ENCODE peak calls at places on chromosomes 4 and X, in five cellular contexts. A, L, W, T and M are unnamed samples. For H4K20me1, the result is how much of the 10 kb centered on the place peaks cover.

GRCh38 chrX:133151320-133151719 is 54.4 kb upstream of the USP26 start:
- DNase-seq in T (peak), W (no peak), L (no peak), A (no peak), M (no peak)

GRCh38 chr4:40916880-40917279 is 167.1 kb downstream of the NSUN7 start:
- DNase-seq in A (no peak), W (peak), L (no peak), T (no peak), M (peak)

GRCh38 chr4:7651461-7651921 is 216.8 kb upstream of the PSAPL1 start:
- DNase-seq in L (no peak), A (peak), T (peak), W (no peak), M (no peak)

GRCh38 chr4:39458505-39459300 is at the start of the genes LIAS and RPL9:
- DNase-seq in L (peak), T (peak), A (peak), W (peak), M (peak)

GRCh38 chr4:167233523-167234387 is 539 bp downstream of the SPOCK3 start:
- DNase-seq in T (peak), L (no peak), A (peak), W (peak), M (no peak)

GRCh38 chrX:109655802-109656201 is 30.8 kb upstream of the KCNE5 start:
- DNase-seq in A (no peak), L (no peak), W (no peak), T (no peak), M (no peak)

GRCh38 chrX:101957174-101957573 is 25.3 kb upstream of the ZMAT1 start:
- DNase-seq in T (no peak), A (no peak), L (no peak), W (no peak), M (no peak)

GRCh38 chrX:113929004-113929403 is 654.9 kb upstream of the HTR2C start:
- DNase-seq in T (peak), W (peak), L (no peak), A (peak), M (peak)

GRCh38 chr4:125736057-125736456 is 421.3 kb downstream of the FAT4 start:
- DNase-seq in T (no peak), L (no peak), A (peak), W (no peak), M (no peak)

GRCh38 chr4:55545133-55545532 is 1.6 kb downstream of the CLOCK start:
- DNase-seq in L (no peak), W (no peak), T (peak), A (peak), M (no peak)

GRCh38 chr4:7876096-7876993 is 63.3 kb downstream of the AFAP1 start:
- DNase-seq in T (peak), W (no peak), A (peak), L (no peak), M (no peak)

GRCh38 chr4:146123231-146123630 is 52.3 kb upstream of the LSM6 start:
- DNase-seq in L (no peak), T (no peak), A (no peak), W (no peak), M (no peak)

GRCh38 chr4:89379541-89380035 is 72.0 kb upstream of the GPRIN3 start:
- DNase-seq in W (no peak), T (no peak), A (no peak), L (no peak), M (no peak)

GRCh38 chr4:28443786-28444412 is 1583.3 kb downstream of the STIM2 start:
- DNase-seq in T (peak), W (no peak), L (no peak), A (no peak), M (no peak)

GRCh38 chr4:187209921-187210613 is 486.4 kb upstream of the FAT1 start:
- DNase-seq in L (no peak), A (peak), W (no peak), T (peak), M (no peak)

GRCh38 chrX:54087661-54088060 is 43.4 kb upstream of the PHF8 start:
- DNase-seq in T (no peak), A (no peak), W (no peak), L (no peak), M (no peak)

GRCh38 chr4:8009710-8010534 is 70.3 kb upstream of the AFAP1 start:
- DNase-seq in A (no peak), T (no peak), L (no peak), W (no peak), M (no peak)

GRCh38 chr4:64539234-64539849 is 130.1 kb upstream of the TECRL start:
- DNase-seq in L (peak), A (peak), W (no peak), T (peak), M (peak)

GRCh38 chr4:108172231-108172779 is 3.6 kb upstream of the LEF1 start:
- DNase-seq in L (no peak), W (peak), T (no peak), A (peak), M (peak)

GRCh38 chrX:11702965-11703631 is 37.4 kb upstream of the ARHGAP6 start:
- DNase-seq in T (no peak), W (no peak), A (no peak), L (no peak), M (no peak)

GRCh38 chr4:122914292-122914904 is 8.0 kb downstream of the NUDT6 start:
- DNase-seq in A (no peak), W (no peak), T (peak), L (peak), M (no peak)

GRCh38 chr4:48079972-48080391 is 54.1 kb downstream of the TXK start:
- DNase-seq in T (no peak), A (peak), L (no peak), W (no peak), M (no peak)

GRCh38 chrX:56795309-56795868 is 66.3 kb downstream of the NBDY start:
- DNase-seq in T (no peak), L (no peak), W (peak), A (no peak), M (no peak)

GRCh38 chr4:173835863-173836262 is 305.8 kb upstream of the HAND2 start:
- DNase-seq in L (no peak), T (peak), A (peak), W (no peak), M (no peak)

GRCh38 chr4:138053601-138054322 is 188.4 kb downstream of the SLC7A11 start:
- DNase-seq in W (no peak), A (peak), T (peak), L (no peak), M (no peak)

GRCh38 chr4:14711259-14711658 is 291.0 kb upstream of the CPEB2 start:
- DNase-seq in T (no peak), A (no peak), L (no peak), W (no peak), M (no peak)

GRCh38 chr4:119626420-119626819 is 2.2 kb downstream of the PDE5A start:
- DNase-seq in T (no peak), W (no peak), L (no peak), A (no peak), M (no peak)

GRCh38 chrX:19602866-19603620 is 87.7 kb upstream of the MAP3K15 start:
- DNase-seq in W (no peak), T (peak), L (no peak), A (peak), M (no peak)

GRCh38 chr4:173448557-173448918 is 49.6 kb upstream of the SCRG1 start:
- DNase-seq in L (no peak), T (no peak), A (peak), W (no peak), M (no peak)

GRCh38 chrX:154600962-154601374 is 16.0 kb downstream of the CTAG1A start:
- DNase-seq in L (no peak), T (peak), A (peak), W (no peak), M (no peak)

GRCh38 chr4:2059726-2060577 is 825 bp downstream of the NAT8L start:
- DNase-seq in L (no peak), T (no peak), A (no peak), W (no peak), M (no peak)
- TF ChIP-seq EZH2 in L (no peak), T (no peak), A (peak), W (peak), M (no peak)

GRCh38 chr4:153513596-153513995 is 47.4 kb downstream of the TMEM131L start:
- DNase-seq in T (no peak), A (no peak), L (no peak), W (no peak), M (no peak)
- H4K20me1 ChIP-seq in T (under half), A (under half), L (under half), W (under half), M (half or more)

GRCh38 chrX:41449138-41449537 is 2.0 kb downstream of the NYX start:
- DNase-seq in A (no peak), L (no peak), W (no peak), T (no peak), M (no peak)

GRCh38 chrX:41452565-41452964 is 5.4 kb downstream of the NYX start:
- DNase-seq in A (no peak), W (no peak), L (no peak), T (no peak), M (no peak)

GRCh38 chrX:41452972-41453371 is 5.8 kb downstream of the NYX start:
- DNase-seq in A (peak), L (no peak), W (no peak), T (no peak), M (no peak)

GRCh38 chrX:41447897-41448296 is 754 bp downstream of the NYX start:
- DNase-seq in L (no peak), W (no peak), T (no peak), A (no peak), M (no peak)

DNA sequence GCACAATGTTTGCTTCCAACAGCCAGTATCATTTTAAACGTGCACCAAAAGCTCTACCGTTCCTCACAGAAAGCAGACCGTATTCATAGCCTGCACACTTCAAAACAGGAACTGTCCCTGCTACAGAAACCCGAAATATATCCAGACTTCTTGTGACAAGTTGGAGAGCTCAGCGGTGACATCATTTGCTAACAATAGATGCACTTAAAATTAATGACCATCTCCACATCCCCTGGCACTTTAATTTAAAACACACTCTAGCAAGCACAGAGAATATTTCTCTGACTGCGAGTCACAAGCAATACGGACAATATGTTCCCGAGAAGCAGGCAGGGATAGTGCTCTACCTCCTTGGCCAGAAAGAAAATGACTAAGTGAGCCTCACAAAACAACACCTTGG is 2.5 kb downstream of the NYX start:
- DNase-seq in L (no peak), T (peak), A (peak), W (no peak), M (no peak)
- H3K4me3 ChIP-seq in L (no peak), T (no peak), A (peak), W (no peak), M (no peak)

DNA sequence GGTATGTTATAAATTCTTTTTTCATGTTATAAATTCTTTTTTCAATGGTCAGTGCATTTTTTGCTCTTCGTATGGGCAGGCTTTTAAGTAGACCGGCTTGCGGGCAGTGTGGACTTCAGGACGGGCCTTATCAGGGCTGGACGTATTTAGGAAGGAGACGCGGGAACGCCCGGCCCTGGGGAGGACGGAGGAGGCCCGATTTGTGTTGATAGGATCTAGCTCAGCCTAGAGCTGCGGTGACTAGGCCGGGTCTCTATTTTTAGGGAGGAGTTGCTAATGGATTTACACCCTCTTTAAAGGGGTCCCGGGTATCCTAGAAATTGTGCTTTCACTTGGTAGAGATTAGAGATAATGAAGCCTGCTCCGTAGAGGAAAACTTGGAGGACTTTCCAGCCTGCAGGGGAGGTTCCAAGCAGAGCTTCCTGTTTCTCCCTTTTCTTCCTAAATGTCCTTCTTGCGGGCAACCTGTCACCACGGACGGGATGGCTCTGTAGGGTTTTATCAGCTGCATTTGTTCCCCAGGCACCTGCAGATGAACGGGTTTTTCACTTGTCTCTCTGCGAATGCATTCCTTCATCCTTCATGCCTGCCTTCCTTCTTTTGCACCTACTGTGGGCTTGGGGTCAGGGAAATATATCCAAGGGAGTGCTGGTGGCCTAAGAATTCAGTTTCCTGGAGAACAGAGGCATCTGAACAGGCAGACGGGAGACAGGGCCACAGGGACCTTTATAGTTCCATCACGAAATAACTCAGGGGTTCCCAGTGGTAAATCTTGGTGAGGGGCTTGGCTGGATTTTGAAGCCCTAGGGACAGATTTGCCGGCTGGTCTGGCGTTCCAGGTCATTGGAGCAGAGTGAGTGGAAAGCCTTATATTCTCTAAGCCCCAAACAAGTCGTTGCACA is 1.4 kb downstream of the CD99 start:
- DNase-seq in T (no peak), A (peak), W (no peak), L (no peak), M (peak)
- TF ChIP-seq EZH2 in T (no peak), A (no peak), W (no peak), L (no peak), M (no peak)

DNA sequence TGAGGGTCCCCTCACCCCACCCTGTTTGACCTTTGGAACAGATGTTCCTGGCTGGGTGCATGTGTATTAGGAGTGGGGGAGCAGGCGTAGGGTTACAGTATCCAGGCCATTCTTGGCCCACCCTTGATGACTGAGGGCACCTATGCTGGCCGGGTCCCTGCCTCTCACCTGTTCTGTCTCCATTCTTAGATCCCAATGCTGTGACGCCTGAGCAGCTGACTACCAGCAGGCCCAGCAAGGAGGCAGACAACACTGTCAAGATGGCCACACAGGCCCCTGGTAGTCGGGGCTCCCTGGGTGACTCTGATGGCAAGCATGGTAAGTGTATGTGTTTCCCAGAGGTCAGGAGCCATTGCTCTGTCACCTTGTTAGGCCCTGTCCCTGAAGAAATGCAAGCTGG is 10.9 kb downstream of the EFNB1 start:
- DNase-seq in L (no peak), A (no peak), W (no peak), T (no peak), M (no peak)
- H4K20me1 ChIP-seq in L (under half), A (under half), W (under half), T (under half), M (under half)

GRCh38 chrX:40834225-40834624 is 98.9 kb upstream of the MED14 start:
- DNase-seq in W (no peak), T (no peak), A (no peak), L (no peak), M (no peak)
- H3K4me3 ChIP-seq in W (no peak), T (no peak), A (no peak), L (no peak), M (no peak)

DNA sequence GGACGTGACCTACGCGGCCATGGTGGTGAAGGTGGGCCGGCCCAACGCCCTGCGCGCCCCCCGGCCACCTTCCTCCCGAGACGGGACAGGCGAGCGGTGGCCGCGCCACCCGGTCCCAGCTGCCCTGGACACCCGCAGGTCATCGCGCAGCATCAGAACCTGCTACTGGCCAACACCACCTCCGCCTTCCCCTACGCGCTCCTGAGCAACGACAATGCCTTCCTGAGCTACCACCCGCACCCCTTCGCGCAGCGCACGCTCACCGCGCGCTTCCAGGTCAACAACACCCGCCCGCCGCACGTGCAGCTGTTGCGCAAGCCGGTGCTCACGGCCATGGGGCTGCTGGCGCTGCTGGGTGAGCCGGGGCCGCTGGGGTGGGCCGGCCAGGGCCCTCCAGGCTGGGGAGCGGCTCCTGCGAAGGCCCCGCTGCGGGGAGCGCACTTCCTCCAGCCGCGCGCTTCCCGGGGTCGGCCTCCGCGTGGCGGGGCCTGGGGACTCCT is 9.0 kb upstream of the SLC26A1 start:
- DNase-seq in W (no peak), T (peak), A (no peak), L (no peak), M (no peak)
- TF ChIP-seq EZH2 in W (peak), T (peak), A (peak), L (no peak), M (no peak)

DNA sequence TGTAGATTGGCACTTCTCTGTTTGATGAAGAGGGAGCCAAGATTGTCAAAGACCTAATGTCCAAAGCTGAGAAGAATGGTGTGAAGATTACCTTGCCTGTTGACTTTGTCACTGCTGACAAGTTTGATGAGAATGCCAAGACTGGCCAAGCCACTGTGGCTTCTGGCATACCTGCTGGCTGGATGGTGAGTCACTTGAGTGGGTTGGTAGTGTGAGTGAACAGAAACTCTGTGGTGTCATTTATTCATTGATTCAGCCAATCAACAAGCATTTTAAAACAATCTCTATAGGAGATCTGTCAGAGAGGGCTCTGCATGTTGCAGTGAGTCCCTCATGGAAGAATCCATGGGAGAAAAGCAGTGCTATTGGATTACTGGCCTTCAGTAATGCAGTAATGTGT is 16.3 kb downstream of the TAF9B start:
- DNase-seq in T (peak), W (no peak), L (no peak), A (peak), M (no peak)
- H4K20me1 ChIP-seq in T (under half), W (under half), L (under half), A (under half), M (under half)

GRCh38 chr4:182828678-182829025 is 88.5 kb downstream of the DCTD start:
- DNase-seq in T (no peak), A (no peak), L (no peak), W (no peak), M (no peak)
- H3K4me3 ChIP-seq in T (no peak), A (no peak), L (no peak), W (no peak), M (no peak)